ENCODE peak calls at places on chromosome 6, in five cellular contexts. F is SK-N-SH, P is sigmoid colon, A is suprapubic skin, C is stomach. D is an unnamed sample. For H3K4me1, the result is how much of the 10 kb centered on the place peaks cover.

GRCh38 chr6:145070791-145071190 is 664.5 kb downstream of the EPM2A start:
- DNase-seq in F (no peak), P (no peak), A (no peak), C (no peak), D (no peak)

GRCh38 chr6:44270526-44271405 is 516 bp downstream of the TMEM151B start:
- DNase-seq in F (peak), P (no peak), A (no peak), C (no peak), D (no peak)

GRCh38 chr6:12066297-12066696 is 54.2 kb downstream of the HIVEP1 start:
- DNase-seq in F (no peak), P (no peak), A (no peak), C (no peak), D (no peak)

GRCh38 chr6:151783692-151784091 is 23.8 kb upstream of the ESR1 start:
- DNase-seq in F (no peak), P (no peak), A (no peak), C (no peak), D (no peak)

GRCh38 chr6:130420911-130421310 is 55.1 kb downstream of the TMEM200A start:
- DNase-seq in F (no peak), P (no peak), A (no peak), C (no peak), D (no peak)

GRCh38 chr6:78749326-78749725 is 118.0 kb upstream of the IRAK1BP1 start:
- DNase-seq in F (no peak), P (no peak), A (no peak), C (no peak), D (no peak)

GRCh38 chr6:87860902-87861301 is 158.9 kb upstream of the AKIRIN2 start:
- DNase-seq in F (no peak), P (no peak), A (no peak), C (no peak), D (no peak)

GRCh38 chr6:75368151-75368779 is 83.7 kb upstream of the TMEM30A start:
- DNase-seq in F (peak), P (peak), A (no peak), C (peak), D (peak)

GRCh38 chr6:45075246-45075645 is 252.9 kb upstream of the RUNX2 start:
- DNase-seq in F (no peak), P (no peak), A (no peak), C (no peak), D (no peak)

GRCh38 chr6:138099832-138100231 is 7.4 kb downstream of the PERP start:
- DNase-seq in F (no peak), P (no peak), A (no peak), C (no peak), D (no peak)

GRCh38 chr6:34145161-34146020 is 496 bp downstream of the GRM4 start:
- DNase-seq in F (peak), P (peak), A (no peak), C (no peak), D (no peak)

GRCh38 chr6:124078169-124078568 is 274.5 kb downstream of the NKAIN2 start:
- DNase-seq in F (no peak), P (no peak), A (no peak), C (no peak), D (no peak)

GRCh38 chr6:1771324-1771723 is 161.6 kb downstream of the FOXC1 start:
- DNase-seq in F (no peak), P (no peak), A (no peak), C (no peak), D (no peak)

GRCh38 chr6:18432180-18432579 is 45.0 kb downstream of the RNF144B start:
- DNase-seq in F (no peak), P (no peak), A (no peak), C (no peak), D (no peak)

GRCh38 chr6:111852704-111853103 is 20.5 kb downstream of the FYN start:
- DNase-seq in F (no peak), P (no peak), A (no peak), C (no peak), D (no peak)

GRCh38 chr6:10307476-10307875 is 107.4 kb downstream of the TFAP2A start:
- DNase-seq in F (no peak), P (no peak), A (no peak), C (no peak), D (no peak)

GRCh38 chr6:81384921-81385320 is 367.6 kb downstream of the TENT5A start:
- DNase-seq in F (no peak), P (no peak), A (no peak), C (no peak), D (no peak)

GRCh38 chr6:93962566-93962965 is 543.2 kb upstream of the EPHA7 start:
- DNase-seq in F (no peak), P (no peak), A (no peak), C (no peak), D (no peak)

GRCh38 chr6:87251725-87252124 is 70.7 kb upstream of the SMIM8 start:
- DNase-seq in F (no peak), P (no peak), A (no peak), C (no peak), D (no peak)

GRCh38 chr6:52620055-52620905 is 43.4 kb upstream of the TRAM2 start:
- DNase-seq in F (no peak), P (no peak), A (no peak), C (no peak), D (no peak)

GRCh38 chr6:43368517-43369160 is 808 bp downstream of the ZNF318 start:
- DNase-seq in F (peak), P (peak), A (peak), C (peak), D (peak)

GRCh38 chr6:164854526-164854925 is 454.9 kb downstream of the C6orf118 start:
- DNase-seq in F (no peak), P (no peak), A (no peak), C (no peak), D (no peak)

GRCh38 chr6:164855281-164855680 is 454.1 kb downstream of the C6orf118 start:
- DNase-seq in F (peak), P (no peak), A (no peak), C (no peak), D (no peak)

GRCh38 chr6:164861964-164862363 is 447.4 kb downstream of the C6orf118 start:
- DNase-seq in F (no peak), P (no peak), A (no peak), C (no peak), D (no peak)

GRCh38 chr6:164859791-164860190 is 449.6 kb downstream of the C6orf118 start:
- DNase-seq in F (no peak), P (no peak), A (no peak), C (no peak), D (no peak)

DNA sequence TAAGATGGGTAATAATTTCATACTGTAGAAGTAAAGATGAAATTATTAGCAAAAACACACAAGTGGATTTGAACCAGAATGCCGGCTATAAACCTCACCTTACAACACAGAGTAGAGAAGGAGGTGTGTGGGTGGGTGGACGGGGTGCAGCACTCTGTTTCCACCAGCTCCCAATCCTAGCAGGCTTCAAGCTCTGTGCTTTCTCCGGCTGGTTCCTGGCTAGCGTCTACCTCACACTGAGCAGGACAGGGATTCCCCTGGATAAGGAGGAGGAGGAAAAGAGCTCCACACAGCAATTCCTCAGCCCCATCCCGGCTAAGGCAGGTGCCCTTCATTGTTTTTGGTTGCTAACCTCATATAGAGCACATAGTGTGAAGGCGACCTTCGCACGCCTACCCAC is 453.3 kb downstream of the C6orf118 start:
- DNase-seq in F (no peak), P (no peak), A (no peak), C (no peak), D (no peak)
- TF ChIP-seq EP300 in F (no peak), P (no peak), A (no peak), C (no peak), D (no peak)

GRCh38 chr6:165776699-165777098 is 113.7 kb upstream of the PDE10A start:
- DNase-seq in F (no peak), P (no peak), A (no peak), C (no peak), D (no peak)

GRCh38 chr6:165770430-165771082 is 107.5 kb upstream of the PDE10A start:
- DNase-seq in F (no peak), P (no peak), A (no peak), C (no peak), D (no peak)

GRCh38 chr6:165769884-165770283 is 106.8 kb upstream of the PDE10A start:
- DNase-seq in F (no peak), P (no peak), A (no peak), C (no peak), D (no peak)

GRCh38 chr6:165777680-165778079 is 114.6 kb upstream of the PDE10A start:
- DNase-seq in F (no peak), P (no peak), A (no peak), C (no peak), D (no peak)

DNA sequence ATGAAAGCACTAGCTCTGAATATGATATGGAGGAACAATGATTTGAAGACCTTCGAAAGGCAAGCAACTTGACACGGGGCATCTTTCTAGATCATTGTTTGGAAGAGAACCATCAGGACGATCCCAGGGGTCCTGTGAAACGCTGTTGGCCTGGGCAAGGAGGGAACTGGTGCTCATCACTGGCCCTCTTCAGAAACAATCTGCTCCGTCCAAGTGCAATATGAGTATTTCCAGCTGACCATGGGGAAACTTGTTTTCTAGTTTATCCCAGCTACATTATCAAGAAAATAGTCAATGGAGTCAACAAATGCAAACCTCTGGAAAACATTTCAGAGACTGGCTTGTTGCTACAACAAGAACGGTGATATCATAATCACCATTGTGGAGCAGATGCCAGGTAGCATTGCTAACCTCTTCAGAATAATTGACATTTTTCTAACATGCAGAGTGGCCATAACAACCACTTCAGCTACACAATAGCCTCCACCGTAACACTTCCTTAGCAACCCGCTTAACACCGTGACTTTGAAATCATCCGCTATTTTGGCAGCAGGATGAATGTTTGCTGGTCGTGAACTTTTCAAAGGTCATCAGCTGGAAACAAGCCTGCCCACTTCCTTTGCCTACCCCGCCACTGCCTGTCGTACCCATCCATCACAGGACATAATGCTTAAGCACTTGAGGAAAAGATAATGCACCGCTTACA is 112.0 kb upstream of the PDE10A start:
- DNase-seq in F (no peak), P (no peak), A (no peak), C (no peak), D (no peak)
- TF ChIP-seq POLR2AphosphoS5 in F (no peak), P (no peak), A (no peak), C (peak), D (no peak)

DNA sequence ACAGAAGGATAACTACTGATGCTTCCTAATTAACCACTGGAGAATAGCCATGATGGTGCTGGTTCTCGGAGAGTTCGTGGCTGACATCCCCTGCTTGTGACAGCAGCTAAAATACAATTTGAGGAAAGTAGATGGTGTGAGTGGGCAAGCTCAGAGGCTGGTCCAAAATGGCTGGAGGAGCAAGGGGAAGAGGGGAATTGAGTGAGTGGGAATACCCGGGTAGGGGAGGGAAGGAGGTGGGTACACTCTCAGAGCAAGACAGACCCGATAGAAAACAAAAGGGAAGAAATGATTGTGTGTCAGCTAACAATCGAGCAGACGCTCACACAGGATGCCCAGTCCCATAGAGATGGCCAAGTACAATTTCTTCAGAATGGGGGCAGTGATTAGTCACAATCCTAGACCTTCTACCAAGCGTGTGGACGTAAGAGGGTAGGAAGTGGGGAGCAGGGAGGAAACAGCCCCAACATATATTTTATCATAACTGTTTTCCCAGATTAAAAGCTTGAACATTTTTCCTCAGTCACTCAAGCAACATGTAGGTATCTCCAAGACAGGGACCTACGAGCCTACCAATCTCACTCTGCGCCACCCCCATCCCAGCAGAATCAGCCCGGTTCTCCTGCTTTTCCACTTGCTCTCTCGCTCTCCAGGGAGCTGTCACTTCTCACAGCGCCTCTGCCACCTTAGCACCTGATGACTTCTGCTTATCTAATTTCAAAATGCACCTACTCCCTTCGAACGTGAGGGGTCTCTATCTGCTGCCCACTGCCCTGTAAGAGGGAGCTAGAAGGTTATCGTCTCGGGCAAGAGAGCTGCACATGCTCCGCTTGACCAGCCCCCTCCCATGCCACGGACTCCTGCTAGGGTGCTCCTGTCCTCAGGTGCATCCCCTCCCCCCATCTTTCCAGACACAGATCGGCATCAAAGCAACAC is 26.2 kb downstream of the RIPOR2 start:
- DNase-seq in F (no peak), P (no peak), A (no peak), C (no peak), D (no peak)
- H3K4me1 ChIP-seq in F (under half), P (under half), A (under half), C (half or more), D (under half)

GRCh38 chr6:113920663-113921267 is 50.2 kb downstream of the HDAC2 start:
- DNase-seq in F (no peak), P (no peak), A (no peak), C (no peak), D (no peak)
- TF ChIP-seq EP300 in F (no peak), P (no peak), A (no peak), C (no peak), D (no peak)

DNA sequence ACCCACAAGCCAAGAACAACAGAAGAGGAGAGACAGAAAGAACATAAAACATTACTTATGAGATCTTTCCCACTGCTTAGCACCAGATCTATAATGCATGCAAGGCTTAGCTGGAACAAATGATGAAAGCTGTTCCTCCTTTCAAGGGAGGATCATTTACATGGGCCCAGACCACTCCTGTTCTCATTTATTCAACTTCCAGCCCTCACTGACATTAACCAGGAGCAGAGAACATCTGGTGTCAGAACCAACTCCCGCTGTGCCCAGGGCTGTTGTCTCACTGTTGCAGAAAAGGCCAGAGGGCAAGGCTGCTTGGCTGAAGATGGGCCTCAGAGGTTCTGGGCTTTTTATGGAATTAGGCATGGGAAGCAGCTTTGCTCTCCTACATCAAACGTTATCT is 164.1 kb downstream of the GMPR start:
- DNase-seq in F (peak), P (no peak), A (no peak), C (no peak), D (no peak)
- TF ChIP-seq POLR2AphosphoS5 in F (peak), P (peak), A (no peak), C (peak), D (no peak)

GRCh38 chr6:15384901-15385300 is 139.0 kb downstream of the JARID2 start:
- DNase-seq in F (no peak), P (no peak), A (no peak), C (no peak), D (no peak)

GRCh38 chr6:15378864-15379263 is 133.0 kb downstream of the JARID2 start:
- DNase-seq in F (peak), P (no peak), A (no peak), C (no peak), D (no peak)

GRCh38 chr6:15380354-15380753 is 134.5 kb downstream of the JARID2 start:
- DNase-seq in F (no peak), P (no peak), A (no peak), C (no peak), D (no peak)

GRCh38 chr6:15382712-15383111 is 136.8 kb downstream of the JARID2 start:
- DNase-seq in F (no peak), P (no peak), A (no peak), C (no peak), D (no peak)

DNA sequence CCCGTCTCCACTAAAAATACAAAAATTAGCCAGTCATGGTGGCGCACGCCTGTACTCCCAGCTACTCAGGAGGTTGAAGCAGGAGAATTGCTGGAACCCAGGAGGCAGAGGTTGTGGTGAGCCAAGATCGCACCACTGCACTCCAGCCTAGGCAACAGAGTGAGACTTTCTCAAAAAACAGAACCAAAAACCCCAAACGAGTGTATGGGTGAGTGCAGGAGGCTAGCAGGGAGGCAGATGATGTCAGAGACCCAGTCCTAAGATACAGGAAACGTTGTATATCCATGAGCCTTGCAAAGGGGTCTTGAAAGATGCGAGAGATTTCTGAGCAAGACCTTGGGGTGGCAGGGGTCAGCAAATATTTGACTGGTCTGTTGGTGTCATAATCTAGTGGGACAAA is 136.2 kb downstream of the JARID2 start:
- DNase-seq in F (no peak), P (no peak), A (no peak), C (no peak), D (no peak)
- H3K4me1 ChIP-seq in F (under half), P (under half), A (under half), C (under half), D (under half)